ENCODE peak calls at places on chromosomes 6 and 20, in four cellular contexts. G, M, L and J are unnamed samples.

GRCh38 chr6:33848498-33848897 is 44.7 kb upstream of the MLN start:
- DNase-seq in G (no peak), M (no peak), L (no peak), J (no peak)

GRCh38 chr6:43089467-43089866 is 13.4 kb downstream of the PTK7 start:
- DNase-seq in G (no peak), M (no peak), L (no peak), J (no peak)

GRCh38 chr20:3434232-3434631 is 26.8 kb upstream of the DNAAF9 start:
- DNase-seq in G (no peak), M (no peak), L (no peak), J (no peak)

GRCh38 chr6:42860031-42860430 is 19.4 kb upstream of the RPL7L1 start:
- DNase-seq in G (no peak), M (no peak), L (no peak), J (no peak)

GRCh38 chr20:17610566-17611289 is 40.9 kb downstream of the DSTN start:
- DNase-seq in G (no peak), M (no peak), L (no peak), J (no peak)

GRCh38 chr20:17471606-17472187 is 59.5 kb downstream of the BFSP1 start:
- DNase-seq in G (no peak), M (no peak), L (no peak), J (no peak)

GRCh38 chr6:4466260-4466659 is 309.9 kb upstream of the CDYL start:
- DNase-seq in G (no peak), M (peak), L (no peak), J (no peak)

GRCh38 chr6:139395891-139396299 is 21.4 kb upstream of the CITED2 start:
- DNase-seq in G (no peak), M (no peak), L (no peak), J (no peak)

GRCh38 chr6:2378891-2379652 is 133.7 kb upstream of the GMDS start:
- DNase-seq in G (peak), M (no peak), L (no peak), J (no peak)

GRCh38 chr6:11918021-11918738 is 93.9 kb upstream of the HIVEP1 start:
- DNase-seq in G (no peak), M (peak), L (no peak), J (no peak)

GRCh38 chr20:15618912-15619311 is 954.3 kb downstream of the KIF16B start:
- DNase-seq in G (no peak), M (peak), L (no peak), J (no peak)

GRCh38 chr20:56088381-56088780 is 83.1 kb upstream of the CBLN4 start:
- DNase-seq in G (no peak), M (no peak), L (no peak), J (no peak)

GRCh38 chr20:54368578-54368977 is 106.8 kb upstream of the DOK5 start:
- DNase-seq in G (no peak), M (no peak), L (no peak), J (no peak)

GRCh38 chr6:132401120-132401940 is at the start of gene MOXD1:
- DNase-seq in G (peak), M (peak), L (peak), J (no peak)

GRCh38 chr6:125310994-125311649 is 9.4 kb upstream of the HDDC2 start:
- DNase-seq in G (peak), M (peak), L (peak), J (no peak)

GRCh38 chr6:149252626-149253025 is 64.9 kb upstream of the TAB2 start:
- DNase-seq in G (no peak), M (no peak), L (no peak), J (no peak)

GRCh38 chr6:35694462-35694861 is 5.7 kb upstream of the FKBP5 start:
- DNase-seq in G (no peak), M (peak), L (no peak), J (no peak)

GRCh38 chr6:106997392-106998257 is 23.1 kb upstream of the CD24 start:
- DNase-seq in G (peak), M (peak), L (peak), J (no peak)

GRCh38 chr6:31814677-31815024 is 432 bp downstream of the HSPA1L start:
- DNase-seq in G (peak), M (peak), L (peak), J (peak)

GRCh38 chr6:169474362-169474761 is 220.7 kb upstream of the THBS2 start:
- DNase-seq in G (no peak), M (no peak), L (no peak), J (no peak)

GRCh38 chr6:30752164-30752927 is 8.0 kb upstream of the IER3 start:
- DNase-seq in G (peak), M (peak), L (no peak), J (peak)

GRCh38 chr6:113994934-113995342 is 24.0 kb upstream of the HDAC2 start:
- DNase-seq in G (peak), M (peak), L (peak), J (no peak)

GRCh38 chr6:36845233-36845632 is 6.0 kb upstream of the CPNE5 start:
- DNase-seq in G (no peak), M (no peak), L (no peak), J (no peak)

GRCh38 chr6:40586369-40586768 is 795 bp downstream of the LRFN2 start:
- DNase-seq in G (no peak), M (no peak), L (peak), J (no peak)

GRCh38 chr6:147903931-147904330 is 395.4 kb downstream of the SAMD5 start:
- DNase-seq in G (no peak), M (no peak), L (no peak), J (no peak)

GRCh38 chr20:39605908-39606307 is 643.8 kb downstream of the DHX35 start:
- DNase-seq in G (no peak), M (no peak), L (no peak), J (no peak)

GRCh38 chr6:30077218-30077617 is 1.6 kb upstream of the RNF39 start:
- DNase-seq in G (no peak), M (no peak), L (no peak), J (no peak)

GRCh38 chr6:144749263-144749662 is 464.1 kb downstream of the UTRN start:
- DNase-seq in G (no peak), M (no peak), L (no peak), J (no peak)

GRCh38 chr6:32475392-32476206 is 35.9 kb downstream of the HLA-DRA start:
- DNase-seq in G (no peak), M (no peak), L (no peak), J (no peak)